ENCODE peak calls at places on chromosomes 2 and 18, in six cellular contexts. A is OCI-LY7, W is left lung, V is MCF 10A, S is D341Med, J is sciatic nerve. T is an unnamed sample.

GRCh38 chr2:37786854-37787253 is 115.4 kb upstream of the CDC42EP3 start:
- DNase-seq in A (no peak), W (no peak), V (peak; percentile 97), S (peak; percentile 48), J (no peak), T (no peak)

GRCh38 chr2:236130349-236130998 is 37.7 kb downstream of the GBX2 start:
- DNase-seq in A (no peak), W (no peak), V (no peak), S (no peak), J (no peak), T (no peak)

GRCh38 chr18:56284319-56284718 is 354.1 kb downstream of the TXNL1 start:
- DNase-seq in A (no peak), W (no peak), V (no peak), S (no peak), J (no peak), T (no peak)

GRCh38 chr2:65370387-65371093 is 61.9 kb downstream of the SPRED2 start:
- DNase-seq in A (peak; percentile 90), W (no peak), V (no peak), S (no peak), J (no peak), T (no peak)

GRCh38 chr2:205642562-205643350 is 39.5 kb upstream of the NRP2 start:
- DNase-seq in A (no peak), W (no peak), V (no peak), S (no peak), J (no peak), T (no peak)

GRCh38 chr2:31327505-31327904 is 87.0 kb downstream of the XDH start:
- DNase-seq in A (no peak), W (no peak), V (peak; percentile 13), S (no peak), J (no peak), T (no peak)

GRCh38 chr2:189487283-189488280 is 46.3 kb downstream of the WDR75 start:
- DNase-seq in A (no peak), W (no peak), V (no peak), S (no peak), J (no peak), T (no peak)

GRCh38 chr2:127665267-127665893 is 9.9 kb downstream of the LIMS2 start:
- DNase-seq in A (no peak), W (no peak), V (no peak), S (no peak), J (no peak), T (no peak)

GRCh38 chr2:214713080-214713830 is 96.2 kb downstream of the BARD1 start:
- DNase-seq in A (no peak), W (no peak), V (peak; percentile 92), S (no peak), J (no peak), T (no peak)

GRCh38 chr2:17643031-17643615 is 102.6 kb downstream of the VSNL1 start:
- DNase-seq in A (no peak), W (no peak), V (peak; percentile 94), S (no peak), J (no peak), T (no peak)

GRCh38 chr18:61943175-61943964 is 50.6 kb upstream of the RNF152 start:
- DNase-seq in A (no peak), W (no peak), V (no peak), S (no peak), J (no peak), T (no peak)

GRCh38 chr2:88599527-88599926 is 27.7 kb downstream of the EIF2AK3 start:
- DNase-seq in A (peak; percentile 55), W (no peak), V (no peak), S (no peak), J (no peak), T (no peak)

GRCh38 chr2:136423516-136423996 is 305.6 kb upstream of the CXCR4 start:
- DNase-seq in A (peak; percentile 94), W (peak; percentile 94), V (peak; percentile 65), S (peak; percentile 90), J (peak; percentile 85), T (peak; percentile 58)

GRCh38 chr2:229800997-229801754 is 86.8 kb upstream of the DNER start:
- DNase-seq in A (peak; percentile 72), W (no peak), V (peak; percentile 79), S (peak; percentile 66), J (peak; percentile 68), T (peak; percentile 56)

GRCh38 chr2:119721043-119721442 is 38.7 kb upstream of the PTPN4 start:
- DNase-seq in A (no peak), W (no peak), V (no peak), S (no peak), J (no peak), T (no peak)

GRCh38 chr18:37537868-37538525 is 27.6 kb downstream of the CELF4 start:
- DNase-seq in A (peak; percentile 62), W (peak; percentile 89), V (peak; percentile 63), S (peak; percentile 97), J (peak; percentile 84), T (no peak)

GRCh38 chr2:171410101-171410500 is 23.7 kb downstream of the METTL8 start:
- DNase-seq in A (no peak), W (no peak), V (peak; percentile 71), S (no peak), J (no peak), T (no peak)

GRCh38 chr2:101679037-101679726 is 18.3 kb upstream of the MAP4K4 start:
- DNase-seq in A (no peak), W (no peak), V (peak; percentile 47), S (no peak), J (no peak), T (no peak)

GRCh38 chr2:162888641-162889040 is 50.1 kb upstream of the KCNH7 start:
- DNase-seq in A (no peak), W (no peak), V (no peak), S (no peak), J (no peak), T (no peak)

GRCh38 chr2:145006957-145007672 is 487.2 kb upstream of the ZEB2 start:
- DNase-seq in A (no peak), W (no peak), V (peak; percentile 97), S (no peak), J (peak; percentile 69), T (no peak)

GRCh38 chr2:42752299-42752698 is 11.6 kb downstream of the OXER1 start:
- DNase-seq in A (peak; percentile 54), W (no peak), V (no peak), S (no peak), J (no peak), T (no peak)

GRCh38 chr2:47403829-47404228 is 873 bp downstream of the MSH2 start:
- DNase-seq in A (no peak), W (no peak), V (no peak), S (peak; percentile 28), J (no peak), T (no peak)

GRCh38 chr2:71505086-71505769 is 51.9 kb downstream of the DYSF start:
- DNase-seq in A (no peak), W (no peak), V (no peak), S (no peak), J (no peak), T (no peak)

GRCh38 chr2:39839261-39839848 is 60.3 kb upstream of the THUMPD2 start:
- DNase-seq in A (no peak), W (peak; percentile 54), V (no peak), S (no peak), J (no peak), T (no peak)

GRCh38 chr2:133753665-133754064 is 185.4 kb upstream of the NCKAP5 start:
- DNase-seq in A (no peak), W (peak; percentile 59), V (no peak), S (no peak), J (peak; percentile 62), T (no peak)

GRCh38 chr18:57794951-57795728 is 8.0 kb downstream of the ATP8B1 start:
- DNase-seq in A (no peak), W (no peak), V (no peak), S (no peak), J (no peak), T (no peak)

GRCh38 chr2:6535572-6535971 is 330.1 kb downstream of the CMPK2 start:
- DNase-seq in A (no peak), W (no peak), V (no peak), S (no peak), J (no peak), T (no peak)

GRCh38 chr2:235737396-235737795 is 243.6 kb downstream of the AGAP1 start:
- DNase-seq in A (no peak), W (no peak), V (peak; percentile 41), S (no peak), J (no peak), T (no peak)

GRCh38 chr18:48203961-48204666 is 205.1 kb downstream of the ZBTB7C start:
- DNase-seq in A (no peak), W (no peak), V (peak; percentile 40), S (no peak), J (no peak), T (no peak)

GRCh38 chr2:29182920-29183319 is 67.7 kb downstream of the CLIP4 start:
- DNase-seq in A (no peak), W (no peak), V (no peak), S (no peak), J (no peak), T (no peak)

GRCh38 chr2:234142530-234142929 is 92.0 kb downstream of the SPP2 start:
- DNase-seq in A (no peak), W (no peak), V (no peak), S (no peak), J (no peak), T (no peak)

GRCh38 chr2:64727843-64728463 is 74.2 kb upstream of the SERTAD2 start:
- DNase-seq in A (peak; percentile 58), W (no peak), V (no peak), S (no peak), J (no peak), T (no peak)

GRCh38 chr2:46547223-46548102 is 68.1 kb downstream of the TMEM247 start:
- DNase-seq in A (no peak), W (no peak), V (no peak), S (peak; percentile 53), J (no peak), T (no peak)

GRCh38 chr2:53826587-53827397 is 33.0 kb downstream of the GPR75 start:
- DNase-seq in A (no peak), W (no peak), V (peak; percentile 23), S (no peak), J (no peak), T (no peak)

GRCh38 chr2:182368446-182368845 is 58.4 kb downstream of the PDE1A start:
- DNase-seq in A (no peak), W (no peak), V (peak; percentile 66), S (no peak), J (no peak), T (no peak)

GRCh38 chr2:207791579-207792243 is 22.0 kb upstream of the FZD5 start:
- DNase-seq in A (no peak), W (no peak), V (peak; percentile 30), S (no peak), J (no peak), T (no peak)

GRCh38 chr2:84388921-84389490 is 70.1 kb downstream of the SUCLG1 start:
- DNase-seq in A (no peak), W (peak; percentile 31), V (no peak), S (no peak), J (no peak), T (no peak)

GRCh38 chr2:12817870-12818269 is 101.1 kb downstream of the TRIB2 start:
- DNase-seq in A (no peak), W (no peak), V (no peak), S (no peak), J (no peak), T (no peak)

GRCh38 chr2:10326151-10326616 is 23.5 kb downstream of the HPCAL1 start:
- DNase-seq in A (no peak), W (peak; percentile 54), V (no peak), S (no peak), J (no peak), T (no peak)

GRCh38 chr2:100887039-100887578 is 67.2 kb downstream of the NPAS2 start:
- DNase-seq in A (no peak), W (no peak), V (no peak), S (no peak), J (no peak), T (no peak)